ENCODE peak calls at places on chromosomes 4 and X, in four cellular contexts. O is H1, C is ovary, S is mammary epithelial cell. R is an unnamed sample.
A peak's percentile ranks its signal among the peaks of the same experiment; 100 is the strongest.

GRCh38 chrX:10966057-10966456 is 145.1 kb upstream of the HCCS start:
- DNase-seq in C (no peak), S (no peak), O (no peak), R (no peak)

GRCh38 chrX:34559325-34559724 is 97.8 kb downstream of the TMEM47 start:
- DNase-seq in S (peak; percentile 60), C (no peak), O (no peak), R (no peak)

GRCh38 chrX:526295-527224 is 104.0 kb upstream of the SHOX start:
- DNase-seq in S (no peak), O (no peak), C (no peak), R (no peak)

GRCh38 chr4:168592676-168593075 is 95.8 kb downstream of the PALLD start:
- DNase-seq in O (no peak), C (no peak), S (peak; percentile 76), R (no peak)

GRCh38 chrX:47595701-47596655 is 13.7 kb downstream of the TIMP1 start:
- DNase-seq in C (no peak), O (no peak), S (no peak), R (no peak)

GRCh38 chr4:94519925-94520789 is 68.4 kb downstream of the PDLIM5 start:
- DNase-seq in C (no peak), O (no peak), S (no peak), R (no peak)

GRCh38 chr4:73573794-73574528 is 46.3 kb downstream of the RASSF6 start:
- DNase-seq in O (peak; percentile 70), C (peak; percentile 66), S (peak; percentile 52), R (peak; percentile 76)

GRCh38 chr4:133188433-133189175 is 39.5 kb downstream of the PCDH10 start:
- DNase-seq in C (no peak), S (no peak), O (no peak), R (no peak)

GRCh38 chr4:6633091-6633906 is 7.2 kb upstream of the MRFAP1 start:
- DNase-seq in S (no peak), O (no peak), C (no peak), R (no peak)

GRCh38 chr4:147909225-147909624 is 177.3 kb downstream of the ARHGAP10 start:
- DNase-seq in S (no peak), O (no peak), C (no peak), R (no peak)

GRCh38 chrX:63922221-63922620 is 137.2 kb upstream of the ARHGEF9 start:
- DNase-seq in S (peak; percentile 9), C (no peak), O (no peak), R (no peak)

GRCh38 chrX:3449287-3449686 is 102.8 kb upstream of the MXRA5 start:
- DNase-seq in O (no peak), S (no peak), C (no peak), R (no peak)

GRCh38 chrX:57267308-57267707 is 19.2 kb upstream of the FAAH2 start:
- DNase-seq in S (no peak), O (no peak), C (no peak), R (no peak)

GRCh38 chr4:27318740-27319139 is 458.1 kb downstream of the STIM2 start:
- DNase-seq in C (no peak), S (peak; percentile 24), O (peak; percentile 49), R (peak; percentile 60)

GRCh38 chr4:48943387-48943786 is 36.8 kb upstream of the OCIAD2 start:
- DNase-seq in S (peak; percentile 56), C (no peak), O (no peak), R (no peak)

GRCh38 chr4:20638825-20639224 is 61.4 kb upstream of the PACRGL start:
- DNase-seq in O (no peak), C (no peak), S (no peak), R (no peak)

GRCh38 chr4:98688416-98689290 is 30.2 kb upstream of the TSPAN5 start:
- DNase-seq in C (no peak), O (no peak), S (peak; percentile 18), R (no peak)

GRCh38 chr4:14812101-14812500 is 190.2 kb upstream of the CPEB2 start:
- DNase-seq in C (no peak), S (no peak), O (no peak), R (no peak)

GRCh38 chr4:102849579-102850104 is 19.1 kb upstream of the CISD2 start:
- DNase-seq in O (no peak), C (no peak), S (no peak), R (no peak)

GRCh38 chrX:153778151-153778551 is 2.7 kb upstream of the SRPK3 start:
- DNase-seq in S (no peak), C (no peak), O (no peak), R (no peak)

GRCh38 chr4:8032381-8032780 is 92.7 kb upstream of the AFAP1 start:
- DNase-seq in C (no peak), O (no peak), S (no peak), R (no peak)

GRCh38 chr4:38385286-38386010 is 278.6 kb upstream of the KLF3 start:
- DNase-seq in S (peak; percentile 14), O (no peak), C (no peak), R (peak; percentile 60)

GRCh38 chrX:110280954-110281353 is 36.9 kb downstream of the AMMECR1 start:
- DNase-seq in S (no peak), O (no peak), C (no peak), R (no peak)

GRCh38 chr4:37383579-37384229 is 139.2 kb downstream of the NWD2 start:
- DNase-seq in O (no peak), C (no peak), S (peak; percentile 16), R (peak; percentile 54)

GRCh38 chr4:120616-121015 is 3.7 kb upstream of the ZNF718 start:
- DNase-seq in S (no peak), O (no peak), C (no peak), R (no peak)

GRCh38 chr4:111454961-111455360 is 690.3 kb upstream of the FAM241A start:
- DNase-seq in S (no peak), C (no peak), O (peak; percentile 23), R (no peak)

GRCh38 chrX:72115380-72115779 is 16.3 kb downstream of the RTL5 start:
- DNase-seq in S (no peak), C (no peak), O (no peak), R (no peak)

GRCh38 chrX:101617211-101618191 is at the start of gene ARMCX6:
- DNase-seq in S (peak; percentile 46), O (no peak), C (peak; percentile 79), R (peak; percentile 79)

GRCh38 chrX:110242371-110242770 is 75.5 kb downstream of the AMMECR1 start:
- DNase-seq in O (no peak), C (no peak), S (peak; percentile 47), R (no peak)

GRCh38 chrX:11770320-11770719 is 12.3 kb downstream of the MSL3 start:
- DNase-seq in C (no peak), S (peak; percentile 31), O (no peak), R (no peak)

GRCh38 chr4:39626261-39626660 is 12.4 kb downstream of the SMIM14 start:
- DNase-seq in S (no peak), C (no peak), O (no peak), R (no peak)
- H3K4me1 ChIP-seq in S (no peaks in the 10 kb centered on the region), C (peaks cover 6% of the 10 kb centered on the region), O (no peaks in the 10 kb centered on the region), R (peaks cover 8% of the 10 kb centered on the region)

GRCh38 chrX:132119821-132120220 is 8.0 kb downstream of the FRMD7 start:
- DNase-seq in C (no peak), O (no peak), S (peak; percentile 19), R (no peak)

GRCh38 chrX:132120913-132121312 is 6.9 kb downstream of the FRMD7 start:
- DNase-seq in C (no peak), S (no peak), O (no peak), R (no peak)

GRCh38 chrX:132114607-132115006 is 13.2 kb downstream of the FRMD7 start:
- DNase-seq in O (no peak), C (no peak), S (no peak), R (no peak)

GRCh38 chrX:132119283-132119682 is 8.5 kb downstream of the FRMD7 start:
- DNase-seq in O (no peak), C (no peak), S (peak; percentile 34), R (no peak)

DNA sequence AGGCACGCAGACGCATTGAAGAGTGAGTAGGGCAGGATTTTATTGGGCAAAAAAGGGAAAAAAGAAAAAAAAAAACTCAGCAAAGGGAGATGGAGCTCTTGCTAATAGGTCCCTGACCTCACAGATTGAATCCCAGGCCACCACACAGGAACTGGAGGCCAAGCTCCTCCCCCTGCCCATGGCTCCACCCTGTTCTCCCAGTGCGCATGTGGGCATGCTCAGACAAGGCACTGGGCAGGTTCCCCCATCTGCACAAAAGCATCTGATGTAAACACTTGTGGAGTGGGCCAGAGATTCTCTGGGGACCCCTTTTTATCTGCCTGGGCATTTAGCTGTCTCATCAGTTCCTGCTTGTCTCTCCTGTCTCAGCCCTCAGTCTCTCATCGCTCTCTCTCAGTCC is 9.5 kb downstream of the FRMD7 start:
- DNase-seq in S (no peak), C (no peak), O (no peak), R (no peak)
- H3K27ac ChIP-seq in S (no peak overlapping the region), C (no peak overlapping the region), O (no peak overlapping the region), R (no peak overlapping the region)

GRCh38 chr4:3218824-3219760 is 29.9 kb upstream of the MSANTD1 start:
- DNase-seq in O (no peak), S (no peak), C (no peak), R (no peak)

GRCh38 chr4:3215733-3216132 is 33.2 kb upstream of the MSANTD1 start:
- DNase-seq in C (no peak), S (no peak), O (no peak), R (no peak)

GRCh38 chr4:3215256-3215655 is 33.7 kb upstream of the MSANTD1 start:
- DNase-seq in S (no peak), C (no peak), O (no peak), R (no peak)

GRCh38 chr4:3217771-3218170 is 31.2 kb upstream of the MSANTD1 start:
- DNase-seq in O (no peak), C (no peak), S (no peak), R (no peak)

DNA sequence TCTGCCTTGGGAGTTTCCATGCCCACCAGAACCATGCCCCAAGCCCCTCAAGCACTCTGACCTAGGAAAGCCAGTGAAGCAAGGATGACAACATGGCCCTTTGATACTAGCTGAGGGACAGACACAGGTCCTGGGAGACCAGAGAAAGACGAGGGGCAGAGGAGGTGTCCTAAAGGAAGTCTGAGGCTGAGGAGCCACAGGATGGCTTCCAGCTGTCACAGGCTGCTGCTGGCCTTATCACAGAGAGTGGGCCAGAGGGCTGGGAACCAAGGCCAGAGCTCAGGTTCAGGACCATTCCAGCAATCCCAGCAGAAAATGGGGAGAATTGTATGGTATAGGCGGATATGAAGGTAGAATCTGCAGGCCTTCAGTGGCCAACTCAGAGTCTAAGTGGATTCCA is 31.7 kb upstream of the MSANTD1 start:
- DNase-seq in S (no peak), C (no peak), O (no peak), R (no peak)
- TF ChIP-seq CTCF in S (no peak), C (no peak), O (no peak), R (no peak)

GRCh38 chr4:185774815-185775684 is 36.9 kb downstream of the SORBS2 start:
- DNase-seq in S (no peak), C (no peak), O (no peak), R (peak; percentile 27)

GRCh38 chr4:185771696-185772390 is 40.2 kb downstream of the SORBS2 start:
- DNase-seq in S (no peak), C (no peak), O (no peak), R (no peak)

GRCh38 chr4:185772391-185773093 is 39.5 kb downstream of the SORBS2 start:
- DNase-seq in O (no peak), C (no peak), S (no peak), R (no peak)

GRCh38 chr4:185774076-185774731 is 37.8 kb downstream of the SORBS2 start:
- DNase-seq in S (no peak), C (no peak), O (no peak), R (no peak)

DNA sequence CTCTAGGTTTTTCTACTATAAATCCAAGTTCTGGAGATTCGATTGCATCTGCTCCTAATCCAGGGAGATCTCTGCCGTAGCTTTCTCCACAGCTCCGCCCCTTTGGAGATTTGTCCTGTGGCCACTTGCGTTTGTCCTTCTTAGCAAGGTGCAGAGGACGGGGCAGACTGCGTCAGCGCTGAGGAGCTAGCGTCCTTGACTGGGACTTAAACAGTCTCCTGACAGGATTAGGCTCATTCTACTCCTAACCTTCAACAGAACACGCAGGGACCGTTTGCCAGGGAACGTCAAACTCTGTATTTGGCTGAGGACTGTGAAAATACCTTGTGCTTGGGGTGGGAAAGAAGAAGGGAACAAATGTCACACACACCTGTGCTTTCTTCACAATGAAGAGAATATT is 38.6 kb downstream of the SORBS2 start:
- DNase-seq in S (no peak), O (no peak), C (no peak), R (no peak)
- H3K4me1 ChIP-seq in S (no peaks in the 10 kb centered on the region), O (peaks cover 18% of the 10 kb centered on the region), C (peaks cover 3% of the 10 kb centered on the region), R (peaks cover 4% of the 10 kb centered on the region)